ENCODE peak calls at places on chromosomes 1 and 21, in eight cellular contexts. K, F, E, O, V, H, Z and G are unnamed samples.

GRCh38 chr1:4624141-4624715 is 30.2 kb upstream of the AJAP1 start:
- DNase-seq in H (no peak), Z (no peak), K (no peak), F (no peak), V (no peak), O (no peak), E (no peak), G (no peak)

GRCh38 chr1:86201321-86201720 is 44.7 kb upstream of the COL24A1 start:
- DNase-seq in O (no peak), E (peak; percentile 2), K (no peak), V (no peak), F (peak; percentile 41), Z (peak; percentile 57), H (peak; percentile 47), G (no peak)

GRCh38 chr1:28680141-28680540 is 11.6 kb downstream of the GMEB1 start:
- DNase-seq in O (no peak), Z (no peak), F (peak; percentile 48), H (peak; percentile 37), K (no peak), V (no peak), E (peak; percentile 25), G (peak; percentile 48)

GRCh38 chr1:40936878-40937484 is 42.5 kb upstream of the CTPS1 start:
- DNase-seq in H (peak; percentile 86), V (no peak), O (peak; percentile 27), E (peak; percentile 22), F (peak; percentile 56), K (no peak), Z (peak; percentile 86), G (peak; percentile 73)

GRCh38 chr1:15064217-15064929 is 89.2 kb upstream of the TMEM51 start:
- DNase-seq in F (no peak), K (no peak), E (no peak), O (no peak), V (no peak), H (no peak), Z (no peak), G (no peak)

GRCh38 chr1:79100385-79100784 is 93.9 kb upstream of the ADGRL4 start:
- DNase-seq in Z (peak; percentile 89), H (peak; percentile 87), K (no peak), E (peak; percentile 74), O (no peak), V (no peak), F (peak; percentile 54), G (peak; percentile 35)

GRCh38 chr1:65459397-65459768 is 38.9 kb downstream of the LEPR start:
- DNase-seq in E (no peak), Z (peak; percentile 39), K (no peak), F (peak; percentile 44), O (no peak), V (no peak), H (peak; percentile 22), G (peak; percentile 31)

GRCh38 chr1:236623371-236624166 is 19.3 kb upstream of the HEATR1 start:
- DNase-seq in Z (no peak), F (peak; percentile 30), V (no peak), O (no peak), H (no peak), E (peak; percentile 57), K (no peak), G (peak; percentile 75)

GRCh38 chr1:238485906-238486219 is 595.1 kb upstream of the ZP4 start:
- DNase-seq in O (no peak), F (peak; percentile 27), V (no peak), E (peak; percentile 69), K (no peak), H (no peak), Z (peak; percentile 46), G (peak; percentile 42)

GRCh38 chr1:4691766-4692405 is 37.5 kb downstream of the AJAP1 start:
- DNase-seq in Z (no peak), F (no peak), V (no peak), H (no peak), O (no peak), E (no peak), K (no peak), G (no peak)

GRCh38 chr1:200869753-200870391 is 2.9 kb upstream of the GPR25 start:
- DNase-seq in O (no peak), H (no peak), V (no peak), K (no peak), E (no peak), Z (no peak), F (no peak), G (no peak)

GRCh38 chr1:200867018-200867811 is 5.6 kb upstream of the GPR25 start:
- DNase-seq in H (peak; percentile 61), O (no peak), Z (peak; percentile 51), F (no peak), V (no peak), K (no peak), E (peak; percentile 55), G (peak; percentile 21)

GRCh38 chr1:200866521-200866920 is 6.3 kb upstream of the GPR25 start:
- DNase-seq in K (no peak), V (no peak), Z (peak; percentile 24), E (peak; percentile 28), F (no peak), H (peak; percentile 47), O (no peak), G (peak; percentile 15)

GRCh38 chr1:200872446-200873115 is at the start of gene GPR25:
- DNase-seq in K (no peak), E (no peak), O (no peak), F (no peak), Z (no peak), H (no peak), V (no peak), G (no peak)

GRCh38 chr1:200869376-200869752 is 3.4 kb upstream of the GPR25 start:
- DNase-seq in K (no peak), O (no peak), V (no peak), H (no peak), Z (no peak), E (no peak), F (no peak), G (no peak)
- H3K4me3 ChIP-seq in K (no peak overlapping the region), O (no peak overlapping the region), V (no peak overlapping the region), H (no peak overlapping the region), Z (no peak overlapping the region), E (no peak overlapping the region), F (no peak overlapping the region), G (no peak overlapping the region)

GRCh38 chr21:31459457-31459856 is 115.4 kb upstream of the TIAM1 start:
- DNase-seq in F (no peak), E (no peak), H (no peak), O (no peak), V (no peak), K (no peak), Z (no peak), G (no peak)
- TF ChIP-seq CTCF in F (no peak), E (peak; percentile 17), H (no peak), O (no peak), V (no peak), K (no peak), Z (no peak), G (no peak)

GRCh38 chr1:9542425-9542824 is 3.2 kb downstream of the SLC25A33 start:
- DNase-seq in V (no peak), H (peak; percentile 44), Z (peak; percentile 62), O (no peak), F (peak; percentile 67), E (peak; percentile 12), K (no peak), G (peak; percentile 61)
- H3K4me3 ChIP-seq in V (no peak overlapping the region), H (no peak overlapping the region), Z (no peak overlapping the region), O (no peak overlapping the region), F (no peak overlapping the region), E (no peak overlapping the region), K (no peak overlapping the region), G (no peak overlapping the region)

GRCh38 chr1:32454726-32455125 is 10.1 kb upstream of the ZBTB8B start:
- DNase-seq in O (no peak), F (peak; percentile 76), K (no peak), E (peak; percentile 55), H (no peak), Z (no peak), V (no peak), G (no peak)

GRCh38 chr1:32447469-32448185 is 17.2 kb upstream of the ZBTB8B start:
- DNase-seq in K (no peak), H (peak; percentile 74), V (no peak), F (peak; percentile 74), E (peak; percentile 81), Z (peak; percentile 74), O (peak; percentile 12), G (peak; percentile 32)

GRCh38 chr1:32448773-32449456 is 16.0 kb upstream of the ZBTB8B start:
- DNase-seq in K (no peak), V (no peak), H (no peak), F (peak; percentile 21), E (no peak), Z (no peak), O (no peak), G (peak; percentile 19)
- TF ChIP-seq CTCF in K (no peak), V (no peak), H (no peak), F (peak; percentile 13), E (no peak), Z (peak; percentile 18), O (peak; percentile 34), G (peak; percentile 33)

DNA sequence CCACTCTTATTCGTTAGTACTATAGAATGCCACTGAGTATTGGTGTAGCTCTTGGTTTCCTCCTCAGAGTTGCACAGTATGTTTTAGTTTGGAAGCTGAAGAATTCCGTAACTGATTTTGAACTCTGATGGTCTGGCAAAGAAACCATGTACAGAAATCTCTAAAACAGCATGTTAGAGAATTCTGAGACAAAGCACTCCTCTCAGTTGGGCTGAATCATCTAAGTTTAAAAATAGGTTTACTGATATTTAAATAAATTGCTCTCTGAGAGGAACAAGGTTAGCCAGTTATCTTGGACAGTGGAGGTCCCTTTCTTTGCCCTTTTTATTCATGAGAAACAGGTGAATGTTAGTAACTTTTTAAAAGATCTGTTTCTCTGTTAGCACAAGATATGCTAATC is 43.8 kb downstream of the NCF2 start:
- DNase-seq in Z (peak; percentile 33), V (no peak), E (no peak), H (no peak), O (no peak), F (peak; percentile 30), K (no peak), G (peak; percentile 11)
- H3K4me3 ChIP-seq in Z (no peak overlapping the region), V (no peak overlapping the region), E (no peak overlapping the region), H (no peak overlapping the region), O (no peak overlapping the region), F (no peak overlapping the region), K (no peak overlapping the region), G (no peak overlapping the region)

GRCh38 chr1:206931709-206932108 is 10.0 kb upstream of the FCMR start:
- DNase-seq in H (no peak), F (no peak), V (no peak), Z (no peak), K (no peak), E (no peak), O (no peak), G (no peak)
- TF ChIP-seq CTCF in H (no peak), F (peak; percentile 18), V (no peak), Z (peak; percentile 17), K (no peak), E (peak; percentile 30), O (no peak), G (peak; percentile 20)